ENCODE peak calls at places on chromosomes 12 and 14, in four cellular contexts. S is tibial nerve, T is Peyer's patch, E is IMR-90. C is an unnamed sample.

GRCh38 chr12:64780531-64781373 is 21.5 kb upstream of the GNS start:
- DNase-seq in E (no peak), T (peak; percentile 21), S (no peak), C (peak; percentile 81)

GRCh38 chr12:75674393-75674792 is 163.0 kb upstream of the KRR1 start:
- DNase-seq in S (no peak), E (no peak), T (no peak), C (no peak)

GRCh38 chr12:115088995-115089841 is 405.2 kb upstream of the TBX3 start:
- DNase-seq in T (no peak), S (no peak), E (no peak), C (no peak)

GRCh38 chr12:85633491-85633890 is 202.7 kb downstream of the RASSF9 start:
- DNase-seq in S (no peak), T (no peak), E (no peak), C (no peak)

GRCh38 chr12:58774008-58774407 is 146.3 kb downstream of the LRIG3 start:
- DNase-seq in E (no peak), S (no peak), T (no peak), C (no peak)

GRCh38 chr14:30214014-30214413 is 286.4 kb upstream of the PRKD1 start:
- DNase-seq in S (no peak), T (no peak), E (peak; percentile 53), C (no peak)

GRCh38 chr14:81429028-81429427 is 28.9 kb upstream of the STON2 start:
- DNase-seq in T (no peak), S (no peak), E (no peak), C (no peak)

GRCh38 chr12:45587877-45588530 is 141.5 kb upstream of the ARID2 start:
- DNase-seq in E (no peak), S (no peak), T (no peak), C (no peak)

GRCh38 chr12:91333966-91334365 is 151.3 kb upstream of the DCN start:
- DNase-seq in S (no peak), T (no peak), E (no peak), C (no peak)

GRCh38 chr12:23949212-23950010 is at the start of gene SOX5:
- DNase-seq in T (no peak), E (peak; percentile 68), S (peak; percentile 11), C (peak; percentile 89)

GRCh38 chr14:33475623-33476022 is 475.3 kb downstream of the EGLN3 start:
- DNase-seq in S (peak; percentile 11), T (no peak), E (no peak), C (peak; percentile 95)

GRCh38 chr12:11719678-11720099 is 70.2 kb downstream of the ETV6 start:
- DNase-seq in E (peak; percentile 98), S (no peak), T (peak; percentile 53), C (no peak)

GRCh38 chr14:59123975-59124374 is 64.5 kb upstream of the DAAM1 start:
- DNase-seq in E (peak; percentile 49), T (no peak), S (no peak), C (no peak)

GRCh38 chr12:75437564-75437963 is 43.0 kb upstream of the GLIPR1 start:
- DNase-seq in S (no peak), E (peak; percentile 34), T (no peak), C (no peak)

GRCh38 chr14:58873228-58873953 is 235.6 kb downstream of the DACT1 start:
- DNase-seq in S (no peak), E (no peak), T (no peak), C (no peak)

GRCh38 chr12:92561543-92561899 is 141.3 kb upstream of the PLEKHG7 start:
- DNase-seq in E (peak; percentile 91), S (peak; percentile 79), T (no peak), C (no peak)

GRCh38 chr14:95265106-95266094 is 54.3 kb downstream of the CLMN start:
- DNase-seq in E (peak; percentile 93), S (no peak), T (peak; percentile 43), C (no peak)

GRCh38 chr14:99119554-99119953 is 152.4 kb downstream of the BCL11B start:
- DNase-seq in S (no peak), E (no peak), T (no peak), C (no peak)

GRCh38 chr14:44010071-44010470 is 497.0 kb downstream of the FSCB start:
- DNase-seq in S (no peak), T (no peak), E (no peak), C (no peak)

GRCh38 chr14:65444230-65444629 is 31.7 kb downstream of the FUT8 start:
- DNase-seq in T (no peak), E (no peak), S (no peak), C (no peak)

GRCh38 chr12:100450726-100451125 is 22.9 kb upstream of the NR1H4 start:
- DNase-seq in T (no peak), S (no peak), E (no peak), C (no peak)

GRCh38 chr12:48999371-49000131 is at the start of gene DDN:
- DNase-seq in E (peak; percentile 52), S (no peak), T (no peak), C (peak; percentile 69)

GRCh38 chr12:1013618-1014489 is 22.8 kb downstream of the ERC1 start:
- DNase-seq in S (no peak), T (no peak), E (peak; percentile 87), C (no peak)

GRCh38 chr12:116642683-116643082 is 83.5 kb downstream of the MAP1LC3B2 start:
- DNase-seq in T (no peak), S (no peak), E (no peak), C (no peak)

GRCh38 chr12:630656-631632 is 32.3 kb downstream of the NINJ2 start:
- DNase-seq in T (peak; percentile 81), E (no peak), S (no peak), C (peak; percentile 22)

GRCh38 chr14:56274556-56274955 is 156.3 kb downstream of the PELI2 start:
- DNase-seq in S (no peak), T (no peak), E (no peak), C (no peak)

GRCh38 chr14:86013663-86014062 is 483.7 kb downstream of the FLRT2 start:
- DNase-seq in S (no peak), E (peak; percentile 80), T (no peak), C (no peak)

GRCh38 chr12:104466694-104467345 is 10.1 kb downstream of the CHST11 start:
- DNase-seq in S (no peak), E (no peak), T (no peak), C (no peak)

GRCh38 chr12:53569174-53569557 is 57.0 kb downstream of the ATF7 start:
- DNase-seq in S (no peak), T (no peak), E (peak; percentile 80), C (no peak)

GRCh38 chr14:59271734-59272133 is 83.3 kb downstream of the DAAM1 start:
- DNase-seq in S (no peak), E (peak; percentile 39), T (no peak), C (no peak)

GRCh38 chr12:65004270-65004669 is 116.8 kb downstream of the WIF1 start:
- DNase-seq in S (no peak), T (no peak), E (no peak), C (no peak)

GRCh38 chr12:15757553-15758255 is 31.5 kb downstream of the EPS8 start:
- DNase-seq in T (no peak), E (peak; percentile 92), S (no peak), C (no peak)

GRCh38 chr12:23950011-23950774 is 723 bp upstream of the SOX5 start:
- DNase-seq in E (peak; percentile 16), T (no peak), S (peak; percentile 13), C (peak; percentile 52)

GRCh38 chr14:64504897-64505771 is 564 bp downstream of the ZBTB1 start:
- DNase-seq in E (peak; percentile 83), T (peak; percentile 89), S (peak; percentile 84), C (peak; percentile 94)

GRCh38 chr14:71713061-71713850 is 219.0 kb upstream of the RGS6 start:
- DNase-seq in S (no peak), E (peak; percentile 57), T (no peak), C (no peak)

GRCh38 chr12:103751600-103751999 is 89.4 kb downstream of the NT5DC3 start:
- DNase-seq in S (no peak), E (peak; percentile 7), T (no peak), C (no peak)

GRCh38 chr12:14289596-14289995 is 75.9 kb upstream of the ATF7IP start:
- DNase-seq in S (no peak), T (no peak), E (no peak), C (no peak)

DNA sequence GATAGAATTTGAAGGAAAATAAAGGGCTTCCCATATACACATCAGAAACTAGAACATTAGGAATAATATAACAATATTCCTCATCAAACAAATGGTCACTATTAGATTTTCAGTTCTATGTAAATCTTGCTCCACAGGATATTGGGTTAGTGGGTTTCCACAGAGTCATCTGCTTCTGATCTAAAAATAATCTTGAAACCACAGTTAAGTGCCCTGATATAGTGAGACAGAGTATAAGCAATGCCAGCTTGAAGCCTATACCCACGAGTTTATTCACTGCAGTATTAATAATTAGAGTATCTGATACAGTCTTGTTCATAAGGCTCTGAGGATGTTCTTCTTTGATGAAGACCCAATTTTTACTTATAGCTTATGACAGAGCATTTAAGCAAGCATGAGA is 74.5 kb upstream of the ATF7IP start:
- DNase-seq in S (no peak), E (no peak), T (no peak), C (no peak)
- H3K9me3 ChIP-seq in S (peaks cover 6% of the 10 kb centered on the region), E (no peaks in the 10 kb centered on the region), T (no peaks in the 10 kb centered on the region), C (peaks cover 4% of the 10 kb centered on the region)

DNA sequence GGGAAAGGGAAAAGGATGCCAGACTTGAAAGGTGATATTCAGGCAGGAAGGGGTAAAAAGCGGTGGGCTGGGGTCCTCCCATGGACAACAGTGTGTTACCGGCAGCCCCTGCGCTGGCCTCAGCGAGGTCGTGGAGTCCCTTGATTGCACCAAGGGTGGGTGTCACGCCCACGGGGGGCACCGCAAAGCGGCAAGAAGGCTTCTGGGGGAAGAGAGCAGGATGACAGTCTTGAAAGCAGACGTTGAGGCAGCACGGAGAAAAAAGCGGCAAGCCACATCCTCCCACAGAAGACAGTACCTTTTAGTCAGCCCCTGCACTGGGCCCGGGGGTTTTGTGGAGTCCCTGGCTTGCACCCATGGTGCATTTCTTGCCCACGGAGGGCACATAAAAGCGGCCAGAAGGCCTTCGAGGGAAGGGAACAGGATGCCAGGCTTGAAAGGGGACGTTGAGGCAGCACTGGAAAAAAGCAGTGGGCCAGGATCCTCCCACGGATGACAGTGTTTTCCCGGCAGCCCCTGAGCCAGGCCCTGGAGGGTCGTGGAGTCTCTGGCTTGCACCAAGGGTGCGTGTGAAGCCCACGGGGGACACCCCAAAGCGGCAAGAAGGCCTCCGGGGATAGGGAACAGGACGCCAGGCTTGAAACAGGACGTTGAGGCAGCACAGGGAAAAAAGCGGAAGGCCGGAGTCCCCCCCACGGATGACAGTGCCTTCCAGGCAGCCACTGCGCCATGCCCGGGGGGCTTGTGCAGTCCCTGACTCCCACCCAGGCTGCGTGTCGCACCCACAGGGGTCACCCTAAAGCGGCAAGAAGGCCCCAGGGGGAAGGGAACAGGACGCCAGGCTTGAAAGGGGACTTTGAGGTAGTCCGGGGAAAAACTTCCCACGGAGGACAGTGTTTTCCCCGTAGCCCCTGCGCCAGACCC is 162.2 kb upstream of the ALG10B start:
- DNase-seq in S (no peak), T (no peak), E (no peak), C (no peak)
- H3K9me3 ChIP-seq in S (peaks cover 25% of the 10 kb centered on the region), T (peaks cover 13% of the 10 kb centered on the region), E (peaks cover 69% of the 10 kb centered on the region), C (peaks cover 8% of the 10 kb centered on the region)

GRCh38 chr12:133124674-133125073 is 5.4 kb downstream of the ZNF891 start:
- DNase-seq in S (no peak), E (no peak), T (no peak), C (no peak)
- H3K9me3 ChIP-seq in S (peaks cover 95% of the 10 kb centered on the region), E (peaks cover 62% of the 10 kb centered on the region), T (peaks cover 88% of the 10 kb centered on the region), C (peaks cover 90% of the 10 kb centered on the region)

DNA sequence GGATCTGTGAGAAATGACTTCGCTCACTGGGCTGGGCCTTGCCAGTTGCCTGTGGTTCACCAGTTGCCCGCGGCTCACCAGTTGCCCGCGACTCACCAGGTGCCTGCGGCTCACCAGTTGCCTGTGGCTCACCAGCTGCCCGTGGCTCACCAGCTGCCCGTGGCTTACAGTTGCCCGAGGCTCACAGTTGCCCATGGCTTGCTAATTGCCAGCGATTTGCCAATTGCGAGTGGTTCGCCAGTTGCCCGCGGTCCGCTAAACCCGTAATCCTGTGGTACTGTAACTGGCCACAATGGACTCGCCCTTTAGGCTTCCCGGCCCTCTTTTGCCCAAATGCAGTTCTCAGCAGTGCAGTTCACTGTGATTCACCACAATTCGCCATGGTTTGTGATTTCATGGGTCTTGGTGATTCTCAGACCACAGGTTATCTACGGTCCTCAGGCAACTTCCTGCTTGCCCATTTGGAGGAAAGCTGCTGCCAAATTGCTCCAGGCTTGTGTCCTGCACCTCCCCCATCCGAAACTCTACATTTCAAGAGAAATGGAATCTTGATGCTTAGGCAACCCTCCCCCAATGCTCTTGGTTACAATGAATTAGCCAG is 15.0 kb upstream of the MEG3 start:
- DNase-seq in T (no peak), E (no peak), S (no peak), C (no peak)
- H3K9me3 ChIP-seq in T (peaks cover 4% of the 10 kb centered on the region), E (peaks cover 45% of the 10 kb centered on the region), S (peaks cover 51% of the 10 kb centered on the region), C (peaks cover 39% of the 10 kb centered on the region)